ENCODE peak calls at places on chromosomes 5 and 9, in four cellular contexts. Z is CD8-positive, alpha-beta memory T cell; W is mesendoderm; Y is heart left ventricle. O is an unnamed sample.

GRCh38 chr9:89226076-89226475 is 47.5 kb upstream of the SHC3 start:
- DNase-seq in Z (no peak), W (peak; percentile 95), Y (no peak), O (no peak)

GRCh38 chr5:40518511-40518917 is 161.2 kb upstream of the PTGER4 start:
- DNase-seq in Y (no peak), Z (no peak), W (no peak), O (no peak)

GRCh38 chr5:149765932-149766331 is 35.8 kb downstream of the PPARGC1B start:
- DNase-seq in W (peak; percentile 44), Y (no peak), Z (no peak), O (no peak)

GRCh38 chr9:124282442-124283231 is 24.9 kb downstream of the NEK6 start:
- DNase-seq in W (no peak), Z (no peak), Y (peak; percentile 71), O (no peak)

GRCh38 chr9:113857875-113858274 is 18.2 kb upstream of the ZNF618 start:
- DNase-seq in Z (no peak), Y (no peak), W (peak; percentile 14), O (no peak)

GRCh38 chr5:156394642-156395393 is 67.9 kb downstream of the SGCD start:
- DNase-seq in Z (no peak), W (no peak), Y (no peak), O (no peak)

GRCh38 chr9:128587453-128587852 is 35.1 kb downstream of the SPTAN1 start:
- DNase-seq in W (no peak), Z (no peak), Y (no peak), O (peak; percentile 39)

GRCh38 chr5:180785794-180786221 is 16.8 kb downstream of the MGAT1 start:
- DNase-seq in W (peak; percentile 94), Z (no peak), Y (no peak), O (no peak)

GRCh38 chr9:106675780-106676179 is 187.2 kb upstream of the ZNF462 start:
- DNase-seq in Y (peak; percentile 52), W (peak; percentile 13), Z (no peak), O (no peak)

GRCh38 chr5:134088291-134088690 is 26.2 kb upstream of the TCF7 start:
- DNase-seq in W (no peak), Y (no peak), Z (no peak), O (no peak)

GRCh38 chr9:32502996-32503395 is 23.0 kb downstream of the RIGI start:
- DNase-seq in Z (no peak), Y (no peak), W (peak; percentile 39), O (no peak)

GRCh38 chr9:32500768-32501167 is 25.2 kb downstream of the RIGI start:
- DNase-seq in Y (no peak), W (no peak), Z (no peak), O (no peak)

DNA sequence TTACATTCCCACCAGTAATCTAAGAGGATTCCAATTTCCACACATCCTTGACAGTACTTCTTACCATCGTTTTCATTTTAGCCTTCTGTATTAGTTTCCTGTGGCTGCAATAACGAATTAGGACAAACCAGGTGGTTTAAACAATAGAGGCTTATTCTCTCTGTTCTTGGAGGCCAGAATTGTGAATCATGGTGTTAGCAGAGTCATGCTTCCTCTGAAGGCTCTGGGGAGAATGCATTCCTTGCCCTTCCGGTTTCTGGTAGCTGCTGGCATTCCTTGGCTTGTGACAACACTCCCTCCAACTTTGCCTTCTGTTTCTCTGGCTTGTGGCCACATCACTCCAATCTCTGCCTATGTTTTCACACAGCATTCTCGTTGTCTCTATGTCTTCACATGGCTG is 23.5 kb downstream of the RIGI start:
- DNase-seq in W (peak; percentile 58), Y (no peak), Z (no peak), O (no peak)
- H3K4me3 ChIP-seq in W (no peak overlapping the region), Y (no peak overlapping the region), Z (no peak overlapping the region), O (no peak overlapping the region)

DNA sequence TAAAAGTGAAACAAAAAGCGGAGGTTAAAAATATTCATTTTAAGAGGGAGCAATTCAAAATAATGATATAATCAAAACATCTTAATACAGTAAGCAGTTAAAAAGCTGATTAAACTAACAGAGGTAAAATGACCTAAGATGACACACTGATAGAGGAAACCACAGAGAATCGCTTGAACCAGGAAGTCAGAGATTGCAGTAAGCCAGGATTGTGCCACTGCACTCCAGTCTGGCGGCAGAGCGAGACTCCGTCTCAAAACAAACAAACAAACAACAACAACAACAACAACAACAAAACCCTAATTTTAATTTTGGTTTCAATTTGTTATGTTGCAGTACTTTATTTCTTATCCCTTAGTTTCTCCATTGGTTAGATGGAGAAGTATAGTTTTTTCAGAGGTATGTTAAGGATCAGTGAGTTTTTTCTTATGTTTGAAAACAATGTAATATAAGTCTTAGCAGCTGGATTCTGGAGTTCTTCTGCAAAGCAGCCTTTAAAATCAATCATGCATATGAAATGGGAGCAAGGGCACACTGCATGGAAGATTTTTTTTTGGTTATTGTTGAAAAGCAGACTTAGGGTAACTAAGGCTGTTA is 58.5 kb downstream of the MLANA start:
- DNase-seq in W (peak; percentile 27), Z (peak; percentile 53), Y (no peak), O (peak; percentile 41)
- H3K4me3 ChIP-seq in W (no peak overlapping the region), Z (peak overlapping the region; percentile 16), Y (no peak overlapping the region), O (no peak overlapping the region)

GRCh38 chr5:172102913-172103629 is 85.0 kb downstream of the STK10 start:
- DNase-seq in Z (no peak), Y (no peak), W (peak; percentile 78), O (no peak)
- H3K4me3 ChIP-seq in Z (no peak overlapping the region), Y (no peak overlapping the region), W (no peak overlapping the region), O (no peak overlapping the region)

DNA sequence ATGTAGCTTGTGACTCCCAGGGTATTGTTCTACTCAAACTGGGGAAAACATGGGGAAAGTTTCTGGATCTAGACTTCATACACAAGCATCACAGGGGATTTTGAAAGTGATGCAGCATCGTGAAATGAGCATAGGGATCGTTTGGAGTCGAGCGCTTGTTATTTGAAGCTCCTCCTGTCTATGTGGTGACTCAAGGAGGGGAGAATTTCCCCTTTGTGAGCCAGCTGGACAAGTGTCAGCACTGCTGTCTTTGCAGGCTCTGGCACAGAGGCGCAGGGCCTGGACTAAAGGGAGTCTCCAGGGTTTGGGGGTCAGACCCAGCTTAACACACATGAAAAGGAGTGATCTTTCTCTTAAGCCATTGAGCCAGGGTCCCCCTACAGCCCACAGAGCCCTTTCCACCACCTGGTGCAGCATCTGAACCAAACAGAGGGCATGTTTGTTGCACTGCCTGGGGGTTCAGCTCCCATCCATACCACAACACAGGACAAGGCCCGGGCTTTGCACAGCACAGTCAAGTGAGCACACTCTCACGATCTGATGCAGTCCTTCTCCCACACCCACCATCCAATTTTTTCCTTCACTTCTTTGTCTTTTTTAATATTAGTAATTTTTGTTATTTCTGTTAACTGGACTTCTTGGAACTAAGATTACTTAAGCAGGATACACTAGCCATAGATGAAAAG is 50.9 kb downstream of the IRF1 start:
- DNase-seq in Z (no peak), W (no peak), Y (peak; percentile 77), O (no peak)
- H3K4me3 ChIP-seq in Z (no peak overlapping the region), W (no peak overlapping the region), Y (no peak overlapping the region), O (no peak overlapping the region)

GRCh38 chr9:92671323-92671722 is 1.4 kb upstream of the IPPK start:
- DNase-seq in W (peak; percentile 68), Y (peak; percentile 35), Z (no peak), O (no peak)
- H3K4me3 ChIP-seq in W (no peak overlapping the region), Y (peak overlapping the region; percentile 98), Z (peak overlapping the region; percentile 99), O (peak overlapping the region; percentile 89)

GRCh38 chr5:140806834-140807775 is at the start of gene PCDHA4:
- DNase-seq in Y (no peak), W (peak; percentile 78), Z (no peak), O (no peak)
- H3K4me3 ChIP-seq in Y (peak within 1 kb of the TSS; percentile 33), W (peak within 1 kb of the TSS; percentile 75), Z (no peak within 1 kb of the TSS), O (no peak within 1 kb of the TSS)